ENCODE peak calls at places on chromosomes 5 and 9, in ten cellular contexts. X is fibroblast of pulmonary artery; A is NB4; W is body of pancreas; T is cardiac muscle cell; H is lower lobe of right lung; K is brain microvascular endothelial cell; N is PC-3; B is uterus; S is CD8-positive, alpha-beta T cell. V is an unnamed sample.

GRCh38 chr5:87302061-87302460 is 34.4 kb downstream of the RASA1 start:
- DNase-seq in X (peak), W (no peak), H (no peak), A (no peak), N (peak), B (no peak), S (no peak), T (peak), K (no peak), V (no peak)

GRCh38 chr9:16458696-16459420 is 411.6 kb downstream of the BNC2 start:
- DNase-seq in H (no peak), N (peak), S (no peak), A (no peak), K (no peak), B (no peak), W (no peak), X (peak), T (peak), V (no peak)

GRCh38 chr9:130287736-130288135 is 22.2 kb downstream of the HMCN2 start:
- DNase-seq in B (no peak), H (no peak), A (no peak), S (no peak), W (no peak), N (no peak), T (no peak), X (no peak), K (no peak), V (no peak)

GRCh38 chr5:69129413-69129812 is 35.6 kb downstream of the SLC30A5 start:
- DNase-seq in T (peak), A (no peak), W (no peak), X (peak), B (no peak), K (peak), S (no peak), N (peak), H (no peak), V (no peak)

GRCh38 chr5:77847814-77848290 is 71.7 kb upstream of the TBCA start:
- DNase-seq in B (no peak), W (no peak), N (no peak), K (no peak), H (no peak), T (no peak), X (no peak), S (no peak), A (no peak), V (no peak)

GRCh38 chr5:165410476-165410875 is 1905.1 kb downstream of the MAT2B start:
- DNase-seq in W (no peak), K (no peak), T (no peak), H (no peak), B (no peak), A (peak), X (no peak), S (no peak), N (no peak), V (no peak)

GRCh38 chr9:7802666-7803065 is 3.1 kb upstream of the DMAC1 start:
- DNase-seq in W (no peak), H (no peak), K (no peak), S (no peak), A (no peak), B (no peak), N (peak), X (peak), T (peak), V (no peak)

GRCh38 chr9:133256057-133256461 is 18.9 kb downstream of the ABO start:
- DNase-seq in T (no peak), A (no peak), N (no peak), B (no peak), S (no peak), X (no peak), H (no peak), K (no peak), W (no peak), V (no peak)

GRCh38 chr5:166883016-166883415 is 1408.4 kb upstream of the WWC1 start:
- DNase-seq in S (no peak), X (peak), T (peak), N (peak), B (no peak), W (no peak), H (no peak), A (no peak), K (no peak), V (no peak)

GRCh38 chr9:113708821-113709713 is 167.0 kb upstream of the ZNF618 start:
- DNase-seq in S (no peak), W (peak), X (no peak), H (no peak), B (no peak), A (no peak), T (no peak), N (no peak), K (no peak), V (no peak)
- TF ChIP-seq CTCF in S (no peak), W (no peak), X (no peak), H (no peak), B (no peak), A (no peak), T (no peak), N (no peak), K (no peak), V (no peak)

GRCh38 chr5:17951392-17952169 is 317.3 kb downstream of the TAF11L14 start:
- DNase-seq in N (peak), H (no peak), K (no peak), B (no peak), W (no peak), A (peak), X (no peak), S (no peak), T (no peak), V (no peak)
- H3K4me3 ChIP-seq in N (peak), H (no peak), K (no peak), B (no peak), W (no peak), A (no peak), X (no peak), S (no peak), T (no peak), V (no peak)

DNA sequence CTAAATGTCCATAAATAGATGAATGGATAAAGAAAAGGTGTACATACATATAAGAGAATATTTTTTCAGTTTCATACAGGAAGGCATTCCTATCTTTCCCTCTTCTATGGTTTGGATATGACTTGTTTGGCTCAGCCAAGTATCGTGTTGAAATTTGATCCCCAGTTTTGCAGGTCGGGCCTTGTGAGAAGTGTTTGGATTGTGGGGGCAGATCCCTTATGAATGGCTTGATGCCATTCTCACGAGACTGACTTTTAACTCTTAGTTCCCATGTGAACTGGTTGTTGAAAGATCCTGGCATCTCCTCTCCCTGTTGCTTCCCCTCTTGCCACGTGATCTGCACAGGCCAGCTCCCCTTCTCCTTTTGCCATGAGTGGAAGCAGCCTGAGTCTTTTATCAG is 421.1 kb upstream of the FTMT start:
- DNase-seq in H (no peak), X (no peak), B (no peak), W (no peak), S (no peak), K (no peak), T (no peak), N (peak), A (peak), V (no peak)
- TF ChIP-seq CTCF in H (no peak), X (no peak), B (no peak), W (no peak), S (no peak), K (no peak), T (no peak), N (no peak), A (no peak), V (no peak)

DNA sequence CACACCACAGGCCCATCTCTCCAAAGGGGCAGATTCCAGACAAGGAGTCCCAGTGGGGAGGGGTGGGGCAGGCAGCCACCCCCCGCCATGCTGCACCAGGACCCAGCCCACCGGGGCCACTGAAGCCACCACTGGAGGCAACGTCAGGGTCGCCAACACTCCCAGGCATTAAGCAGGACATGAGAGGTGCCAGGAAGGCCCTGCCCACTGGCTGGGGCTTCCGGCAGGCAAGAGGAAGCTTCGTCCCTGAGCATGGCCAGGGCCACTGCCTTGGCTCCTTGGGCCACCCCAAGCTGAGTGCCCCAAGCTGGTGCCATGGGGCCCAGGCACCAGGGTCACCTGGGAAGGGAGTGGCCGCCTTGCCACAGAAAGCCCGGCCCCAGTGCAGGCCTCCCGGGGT is 17.5 kb downstream of the KCNT1 start:
- DNase-seq in W (no peak), A (no peak), N (no peak), H (no peak), B (no peak), X (no peak), S (no peak), K (no peak), T (no peak), V (no peak)
- H3K4me3 ChIP-seq in W (no peak), A (no peak), N (no peak), H (no peak), B (no peak), X (no peak), S (no peak), K (no peak), T (no peak), V (no peak)

GRCh38 chr5:152462021-152462721 is 57.1 kb upstream of the NMUR2 start:
- DNase-seq in X (no peak), H (no peak), W (no peak), S (no peak), T (peak), B (no peak), K (no peak), N (no peak), A (no peak), V (no peak)
- TF ChIP-seq CTCF in X (no peak), H (peak), W (no peak), S (no peak), T (peak), B (no peak), K (no peak), N (no peak), A (no peak), V (no peak)

DNA sequence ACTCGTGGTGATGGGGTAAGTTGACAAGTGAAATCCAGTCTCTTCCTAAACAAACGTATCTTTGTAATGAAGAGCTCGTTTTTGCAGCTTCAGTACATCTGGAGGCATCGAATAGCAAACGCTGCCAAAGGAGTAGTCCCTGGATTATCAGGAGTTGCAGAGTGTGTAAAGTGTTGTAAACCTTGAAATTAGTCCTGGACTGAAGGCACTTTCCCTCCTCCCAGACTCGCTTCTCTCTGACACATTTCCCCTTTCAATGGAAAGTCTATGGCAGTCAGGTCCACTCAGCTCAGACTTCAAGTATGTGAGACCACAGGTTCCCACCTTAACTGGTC is 1.5 kb upstream of the PBX3 start:
- DNase-seq in S (no peak), K (no peak), X (no peak), N (no peak), H (no peak), T (no peak), A (no peak), B (no peak), W (no peak), V (no peak)
- H3K4me3 ChIP-seq in S (peak), K (peak), X (peak), N (peak), H (peak), T (peak), A (peak), B (peak), W (peak), V (peak)

GRCh38 chr9:113600871-113601545 is 137.5 kb downstream of the RGS3 start:
- DNase-seq in A (peak), W (no peak), H (peak), T (no peak), X (no peak), S (no peak), K (no peak), B (no peak), N (no peak), V (no peak)

GRCh38 chr9:113603773-113604172 is 140.2 kb downstream of the RGS3 start:
- DNase-seq in K (no peak), A (no peak), T (no peak), X (no peak), B (no peak), N (no peak), W (no peak), H (no peak), S (no peak), V (no peak)

GRCh38 chr9:113600477-113600851 is 136.9 kb downstream of the RGS3 start:
- DNase-seq in W (no peak), S (no peak), H (peak), A (no peak), K (no peak), X (no peak), B (no peak), T (no peak), N (no peak), V (no peak)

GRCh38 chr9:113604393-113604792 is 140.9 kb downstream of the RGS3 start:
- DNase-seq in K (no peak), N (no peak), H (no peak), B (no peak), T (no peak), A (no peak), S (no peak), W (no peak), X (no peak), V (no peak)

DNA sequence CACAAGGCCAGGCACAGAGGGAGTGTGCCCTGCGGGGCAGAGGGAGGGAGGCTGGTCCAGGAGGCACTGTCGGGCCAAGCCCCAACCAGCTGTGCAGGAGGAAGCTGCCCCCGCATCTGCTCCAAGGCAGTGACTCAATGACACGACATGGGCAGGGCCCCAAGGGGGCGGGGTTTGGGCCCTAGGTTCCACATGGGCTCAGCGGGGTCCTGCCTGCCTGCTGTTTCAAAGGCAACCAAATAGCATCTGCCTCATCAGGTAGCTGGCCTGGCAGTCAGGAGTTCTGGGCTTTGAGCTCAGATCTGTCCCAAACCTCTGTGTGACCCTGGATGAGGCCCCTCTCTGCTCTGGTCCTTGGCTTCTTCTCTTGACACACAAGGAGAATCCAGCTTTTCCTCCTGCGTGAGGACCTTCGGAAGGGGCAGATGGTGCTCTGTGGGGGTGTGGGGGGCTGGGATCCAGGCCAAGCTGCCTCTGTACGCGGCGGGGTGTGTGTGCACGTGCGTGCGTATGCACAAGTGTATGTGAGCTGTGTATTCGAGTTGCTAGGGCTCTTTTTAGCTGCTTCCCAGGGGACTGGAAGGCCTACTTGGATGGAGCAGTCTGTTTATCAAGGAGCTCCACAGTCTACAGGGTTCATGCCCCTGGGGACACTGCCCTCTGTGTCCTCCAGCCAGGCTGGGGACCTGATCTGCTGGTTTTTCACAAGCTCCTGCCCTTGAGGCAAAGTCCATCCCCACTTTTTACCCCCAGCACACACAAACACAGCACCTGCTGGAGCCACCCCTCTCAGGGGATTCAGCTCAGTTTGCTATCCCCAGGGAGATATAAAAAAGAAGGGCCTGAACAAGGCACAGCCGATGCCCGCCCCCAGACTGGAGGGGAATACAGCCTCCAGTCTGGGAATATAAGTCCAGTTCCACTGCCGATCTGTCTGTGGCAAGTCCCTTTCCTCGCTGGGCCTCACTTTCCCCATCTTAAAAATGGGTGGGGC is 138.9 kb downstream of the RGS3 start:
- DNase-seq in B (peak), K (peak), X (peak), H (peak), W (peak), N (peak), A (peak), S (no peak), T (peak), V (no peak)
- TF ChIP-seq CTCF in B (no peak), K (no peak), X (no peak), H (no peak), W (no peak), N (no peak), A (no peak), S (no peak), T (no peak), V (no peak)